ENCODE peak calls at places on chromosomes 1 and 21, in four cellular contexts. H is NCI-H146, Y is GM10248, G is uterus. O is an unnamed sample.

GRCh38 chr1:229316166-229316565 is 26.7 kb downstream of the CCSAP start:
- DNase-seq in H (no peak), Y (no peak), G (no peak), O (no peak)

GRCh38 chr1:119906927-119907652 is 10.8 kb upstream of the ADAM30 start:
- DNase-seq in H (no peak), Y (no peak), G (no peak), O (no peak)

GRCh38 chr1:213286235-213286634 is 235.2 kb downstream of the RPS6KC1 start:
- DNase-seq in H (no peak), Y (no peak), G (no peak), O (no peak)

GRCh38 chr1:232983375-232983774 is 33.0 kb downstream of the NTPCR start:
- DNase-seq in H (no peak), Y (no peak), G (no peak), O (no peak)

GRCh38 chr21:42238185-42238934 is 19.4 kb downstream of the ABCG1 start:
- DNase-seq in H (no peak), Y (no peak), G (no peak), O (no peak)

GRCh38 chr1:157170677-157171515 is 32.7 kb upstream of the ETV3 start:
- DNase-seq in H (peak), Y (no peak), G (no peak), O (peak)

GRCh38 chr21:33302796-33303195 is 22.0 kb upstream of the IFNAR1 start:
- DNase-seq in H (no peak), Y (no peak), G (no peak), O (no peak)

GRCh38 chr21:41128981-41129380 is 39.0 kb upstream of the BACE2 start:
- DNase-seq in H (no peak), Y (no peak), G (no peak), O (no peak)

GRCh38 chr1:245875581-245876263 is 631.4 kb downstream of the SMYD3 start:
- DNase-seq in H (no peak), Y (no peak), G (no peak), O (no peak)

GRCh38 chr1:120178799-120179419 is 2.6 kb upstream of the SEC22B start:
- DNase-seq in H (no peak), Y (no peak), G (no peak), O (no peak)

GRCh38 chr1:94384485-94385353 is 33.5 kb upstream of the ABCD3 start:
- DNase-seq in H (no peak), Y (no peak), G (no peak), O (no peak)

GRCh38 chr21:34580181-34580700 is 34.7 kb downstream of the RCAN1 start:
- DNase-seq in H (peak), Y (no peak), G (no peak), O (no peak)